ENCODE peak calls at places on chromosome 14, in seven cellular contexts. X is PC-3, E is neural progenitor cell, A is A549, C is foreskin keratinocyte, Z is lung, H is small intestine. R is an unnamed sample.
A peak's percentile ranks its signal among the peaks of the same experiment; 100 is the strongest.

GRCh38 chr14:75825147-75825592 is 156.6 kb downstream of the TGFB3 start:
- DNase-seq in H (no peak), Z (no peak), A (no peak), C (no peak), E (no peak), X (no peak), R (peak; percentile 80)

GRCh38 chr14:37090026-37090425 is 82.4 kb downstream of the SLC25A21 start:
- DNase-seq in C (no peak), A (no peak), E (no peak), X (no peak), Z (no peak), H (no peak), R (no peak)

GRCh38 chr14:55120466-55121144 is 8.4 kb upstream of the LGALS3 start:
- DNase-seq in Z (no peak), X (no peak), A (no peak), C (no peak), E (no peak), H (peak; percentile 73), R (no peak)

GRCh38 chr14:55075628-55076027 is 24.2 kb downstream of the MAPK1IP1L start:
- DNase-seq in A (no peak), X (no peak), C (peak; percentile 71), H (no peak), Z (no peak), E (no peak), R (no peak)

GRCh38 chr14:64960762-64961276 is 11.3 kb downstream of the RAB15 start:
- DNase-seq in A (no peak), Z (no peak), C (no peak), H (no peak), E (peak; percentile 51), X (no peak), R (no peak)

GRCh38 chr14:50082308-50082742 is 34.0 kb downstream of the VCPKMT start:
- DNase-seq in C (no peak), A (no peak), E (no peak), Z (no peak), H (no peak), X (no peak), R (no peak)

GRCh38 chr14:36580141-36580855 is 2.1 kb downstream of the NKX2-8 start:
- DNase-seq in H (no peak), A (no peak), E (peak; percentile 48), C (no peak), X (no peak), Z (no peak), R (no peak)

GRCh38 chr14:41606249-41607118 is at the start of gene LRFN5:
- DNase-seq in Z (peak; percentile 29), E (peak; percentile 67), A (no peak), C (no peak), H (peak; percentile 11), X (peak; percentile 12), R (peak; percentile 65)

GRCh38 chr14:92692822-92693226 is 55.6 kb downstream of the LGMN start:
- DNase-seq in C (peak; percentile 16), X (peak; percentile 60), Z (peak; percentile 82), E (no peak), H (peak; percentile 70), A (peak; percentile 27), R (peak; percentile 66)

GRCh38 chr14:106843951-106844483 is 1317.6 kb downstream of the TMEM121 start:
- DNase-seq in X (peak; percentile 57), H (peak; percentile 76), Z (peak; percentile 51), E (no peak), C (no peak), A (no peak), R (no peak)

GRCh38 chr14:36516719-36517241 is 3.3 kb downstream of the NKX2-1 start:
- DNase-seq in X (no peak), Z (no peak), H (no peak), C (no peak), A (no peak), E (no peak), R (no peak)

GRCh38 chr14:89268514-89268913 is 148.5 kb downstream of the FOXN3 start:
- DNase-seq in A (no peak), C (no peak), H (no peak), X (no peak), Z (no peak), E (no peak), R (no peak)

GRCh38 chr14:78606111-78606510 is 435.9 kb downstream of the NRXN3 start:
- DNase-seq in X (no peak), H (no peak), E (no peak), C (peak; percentile 21), Z (no peak), A (no peak), R (no peak)

GRCh38 chr14:37591941-37592287 is 3.1 kb downstream of the FOXA1 start:
- DNase-seq in C (no peak), H (peak; percentile 47), Z (peak; percentile 50), E (peak; percentile 45), X (peak; percentile 73), A (peak; percentile 77), R (no peak)

GRCh38 chr14:54807881-54808280 is 94.7 kb downstream of the GCH1 start:
- DNase-seq in C (no peak), A (no peak), X (no peak), H (no peak), Z (no peak), E (no peak), R (no peak)

GRCh38 chr14:22915886-22916521 is 2.9 kb downstream of the RBM23 start:
- DNase-seq in H (no peak), X (no peak), Z (peak; percentile 62), E (no peak), C (no peak), A (no peak), R (no peak)

GRCh38 chr14:57329833-57330232 is 60.6 kb upstream of the NAA30 start:
- DNase-seq in Z (no peak), A (no peak), E (no peak), H (no peak), C (no peak), X (no peak), R (no peak)

GRCh38 chr14:21543426-21544350 is 17.5 kb upstream of the SALL2 start:
- DNase-seq in H (no peak), Z (no peak), C (no peak), X (no peak), E (peak; percentile 42), A (no peak), R (no peak)

GRCh38 chr14:100874411-100875091 is 29.0 kb downstream of the RTL1 start:
- DNase-seq in X (no peak), Z (no peak), H (no peak), E (no peak), C (no peak), A (no peak), R (no peak)

GRCh38 chr14:77980475-77981321 is 180.8 kb downstream of the ADCK1 start:
- DNase-seq in A (no peak), X (no peak), E (peak; percentile 47), H (peak; percentile 42), Z (peak; percentile 69), C (peak; percentile 33), R (no peak)

GRCh38 chr14:76759589-76759988 is 1.7 kb upstream of the VASH1 start:
- DNase-seq in X (no peak), Z (peak; percentile 22), H (no peak), A (no peak), E (no peak), C (no peak), R (no peak)

GRCh38 chr14:67515386-67516079 is 17.6 kb upstream of the PLEKHH1 start:
- DNase-seq in C (no peak), Z (no peak), H (peak; percentile 40), A (no peak), X (peak; percentile 30), E (no peak), R (no peak)

GRCh38 chr14:68879321-68879781 is 86.5 kb upstream of the ZFP36L1 start:
- DNase-seq in H (peak; percentile 51), A (no peak), C (no peak), X (no peak), Z (no peak), E (no peak), R (no peak)

GRCh38 chr14:72416892-72417291 is 477.0 kb downstream of the DPF3 start:
- DNase-seq in H (no peak), C (peak; percentile 6), Z (no peak), A (peak; percentile 30), X (peak; percentile 47), E (no peak), R (no peak)

GRCh38 chr14:101736585-101736984 is 24.9 kb upstream of the PPP2R5C start:
- DNase-seq in Z (no peak), A (no peak), E (no peak), X (no peak), H (no peak), C (no peak), R (no peak)

GRCh38 chr14:70573050-70573449 is 27.4 kb downstream of the MED6 start:
- DNase-seq in C (no peak), E (no peak), A (no peak), X (no peak), Z (no peak), H (no peak), R (no peak)

GRCh38 chr14:49995162-49995561 is 102.3 kb downstream of the ARF6 start:
- DNase-seq in C (no peak), A (no peak), H (no peak), X (no peak), Z (no peak), E (no peak), R (no peak)

DNA sequence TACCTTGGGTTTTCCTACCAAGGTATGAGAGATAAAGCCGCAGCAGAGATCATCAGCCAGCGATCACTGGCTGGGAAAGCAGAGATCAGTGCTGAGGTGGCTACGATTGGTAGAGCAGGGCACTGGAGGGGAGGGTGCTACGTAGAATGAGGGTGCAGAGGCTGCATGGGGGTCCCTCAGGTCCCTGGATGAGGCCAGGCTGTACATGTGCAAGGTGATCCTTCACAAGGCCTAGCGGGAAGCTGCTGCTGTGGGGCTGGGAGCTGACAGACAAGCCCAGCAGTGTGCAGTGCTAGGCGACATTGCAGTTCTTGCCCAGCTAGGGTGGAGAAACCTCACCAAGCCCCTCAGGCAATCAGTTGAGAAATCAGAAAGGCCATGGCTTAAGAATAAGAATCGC is 37.1 kb upstream of the GPR132 start:
- DNase-seq in E (no peak), Z (no peak), A (no peak), H (no peak), X (no peak), C (no peak), R (no peak)
- H3K4me1 ChIP-seq in E (no peaks in the 10 kb centered on the region), Z (no peaks in the 10 kb centered on the region), A (no peaks in the 10 kb centered on the region), H (no peaks in the 10 kb centered on the region), X (no peaks in the 10 kb centered on the region), C (peaks cover 8% of the 10 kb centered on the region), R (no peaks in the 10 kb centered on the region)

GRCh38 chr14:20493634-20494033 is 11.7 kb upstream of the RNASE10 start:
- DNase-seq in Z (peak; percentile 34), C (no peak), X (peak; percentile 45), A (no peak), H (no peak), E (no peak), R (no peak)
- H3K27ac ChIP-seq in Z (no peak overlapping the region), C (no peak overlapping the region), X (no peak overlapping the region), A (no peak overlapping the region), H (no peak overlapping the region), E (no peak overlapping the region), R (no peak overlapping the region)

GRCh38 chr14:99754141-99755067 is 38.8 kb upstream of the EML1 start:
- DNase-seq in A (no peak), C (peak; percentile 32), H (no peak), X (peak; percentile 38), E (peak; percentile 64), Z (no peak), R (no peak)
- H3K4me1 ChIP-seq in A (peaks cover 78% of the 10 kb centered on the region), C (peaks cover 28% of the 10 kb centered on the region), H (no peaks in the 10 kb centered on the region), X (peaks cover 71% of the 10 kb centered on the region), E (peaks cover 22% of the 10 kb centered on the region), Z (peaks cover 13% of the 10 kb centered on the region), R (peaks cover 14% of the 10 kb centered on the region)

DNA sequence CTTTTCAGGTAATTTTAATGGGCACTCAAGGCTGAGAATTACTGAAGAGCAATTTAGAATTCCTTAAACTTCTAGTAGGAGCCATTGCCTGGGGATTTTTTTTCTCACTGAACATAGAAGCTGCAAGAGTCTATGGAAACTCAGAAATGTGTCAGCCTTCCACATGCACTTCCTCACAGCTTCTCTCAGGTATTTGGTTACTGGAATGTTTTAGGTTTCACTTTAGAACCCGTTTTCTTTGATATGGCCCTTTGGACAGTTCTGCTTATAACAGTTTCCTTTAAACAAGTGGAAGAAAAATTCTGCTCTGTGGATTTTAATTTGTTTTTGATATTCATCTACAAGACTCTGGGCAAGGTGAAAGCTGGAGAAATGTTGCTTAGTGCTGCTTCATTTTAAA is 88.4 kb upstream of the DACT1 start:
- DNase-seq in A (no peak), X (no peak), Z (no peak), E (no peak), C (peak; percentile 32), H (peak; percentile 7), R (no peak)
- H3K27ac ChIP-seq in A (no peak overlapping the region), X (no peak overlapping the region), Z (no peak overlapping the region), E (no peak overlapping the region), C (no peak overlapping the region), H (no peak overlapping the region), R (peak overlapping the region; percentile 42)